ENCODE peak calls at places on chromosomes 6 and 20, in eight cellular contexts. K, A, G, Y, Z, M, Q and U are unnamed samples.

GRCh38 chr20:911882-912600 is 4.1 kb downstream of the ANGPT4 start:
- DNase-seq in K (no peak), A (no peak), G (no peak), Y (no peak), Z (no peak), M (no peak), Q (no peak), U (no peak)

GRCh38 chr20:43507150-43508080 is at the start of gene L3MBTL1:
- DNase-seq in K (peak), A (no peak), G (peak), Y (no peak), Z (peak), M (no peak), Q (peak), U (peak)

GRCh38 chr6:14349507-14349906 is 231.9 kb downstream of the CD83 start:
- DNase-seq in K (peak), A (no peak), G (no peak), Y (no peak), Z (no peak), M (no peak), Q (no peak), U (no peak)

GRCh38 chr6:121563286-121563685 is 127.8 kb downstream of the GJA1 start:
- DNase-seq in K (no peak), A (no peak), G (no peak), Y (no peak), Z (no peak), M (no peak), Q (no peak), U (no peak)

GRCh38 chr6:25389501-25389900 is 110.3 kb downstream of the CARMIL1 start:
- DNase-seq in K (peak), A (no peak), G (peak), Y (no peak), Z (peak), M (no peak), Q (no peak), U (peak)

GRCh38 chr6:82220167-82220566 is 27.4 kb downstream of the IBTK start:
- DNase-seq in K (no peak), A (no peak), G (no peak), Y (no peak), Z (no peak), M (no peak), Q (no peak), U (no peak)

GRCh38 chr20:11204926-11205768 is 531.3 kb upstream of the JAG1 start:
- DNase-seq in K (peak), A (peak), G (peak), Y (no peak), Z (peak), M (no peak), Q (no peak), U (no peak)

GRCh38 chr6:158647501-158647900 is 2.4 kb upstream of the SYTL3 start:
- DNase-seq in K (no peak), A (no peak), G (no peak), Y (no peak), Z (no peak), M (no peak), Q (no peak), U (no peak)

GRCh38 chr6:31777667-31778050 is 531 bp upstream of the VWA7 start:
- DNase-seq in K (no peak), A (no peak), G (no peak), Y (no peak), Z (no peak), M (no peak), Q (no peak), U (no peak)

GRCh38 chr20:62391165-62392076 is 4.5 kb downstream of the RPS21 start:
- DNase-seq in K (no peak), A (no peak), G (no peak), Y (no peak), Z (no peak), M (no peak), Q (no peak), U (no peak)

GRCh38 chr6:24583463-24584389 is 62.3 kb downstream of the KIAA0319 start:
- DNase-seq in K (peak), A (peak), G (peak), Y (peak), Z (peak), M (peak), Q (peak), U (peak)

GRCh38 chr6:154509421-154510143 is 903 bp downstream of the CNKSR3 start:
- DNase-seq in K (peak), A (no peak), G (peak), Y (no peak), Z (peak), M (no peak), Q (peak), U (no peak)

GRCh38 chr6:119524410-119524809 is 174.8 kb upstream of the MAN1A1 start:
- DNase-seq in K (no peak), A (no peak), G (no peak), Y (no peak), Z (no peak), M (no peak), Q (no peak), U (no peak)

GRCh38 chr6:107670792-107671199 is 153.3 kb downstream of the SCML4 start:
- DNase-seq in K (peak), A (no peak), G (peak), Y (no peak), Z (peak), M (no peak), Q (no peak), U (peak)

GRCh38 chr6:43682724-43683429 is 4.7 kb downstream of the MRPS18A start:
- DNase-seq in K (no peak), A (no peak), G (no peak), Y (no peak), Z (no peak), M (no peak), Q (no peak), U (no peak)

GRCh38 chr20:58192567-58192966 is 35.9 kb downstream of the ANKRD60 start:
- DNase-seq in K (no peak), A (no peak), G (no peak), Y (peak), Z (no peak), M (no peak), Q (no peak), U (no peak)

GRCh38 chr6:45031601-45032000 is 296.5 kb upstream of the RUNX2 start:
- DNase-seq in K (no peak), A (no peak), G (no peak), Y (no peak), Z (no peak), M (no peak), Q (no peak), U (no peak)

GRCh38 chr6:41053056-41053455 is at the start of gene APOBEC2:
- DNase-seq in K (peak), A (no peak), G (no peak), Y (no peak), Z (no peak), M (no peak), Q (no peak), U (no peak)

GRCh38 chr20:44780226-44780625 is 30.1 kb downstream of the RIMS4 start:
- DNase-seq in K (peak), A (peak), G (peak), Y (peak), Z (peak), M (no peak), Q (no peak), U (peak)

GRCh38 chr20:12896180-12896579 is 112.6 kb upstream of the SPTLC3 start:
- DNase-seq in K (no peak), A (no peak), G (no peak), Y (no peak), Z (no peak), M (no peak), Q (no peak), U (no peak)

GRCh38 chr6:125598422-125598821 is 151.0 kb upstream of the HEY2 start:
- DNase-seq in K (peak), A (no peak), G (peak), Y (no peak), Z (peak), M (no peak), Q (peak), U (peak)

GRCh38 chr6:73728548-73729205 is 32.7 kb downstream of the CD109 start:
- DNase-seq in K (no peak), A (no peak), G (no peak), Y (no peak), Z (no peak), M (no peak), Q (no peak), U (no peak)

GRCh38 chr6:155041781-155042279 is 46.7 kb downstream of the TIAM2 start:
- DNase-seq in K (peak), A (no peak), G (no peak), Y (no peak), Z (no peak), M (no peak), Q (no peak), U (no peak)

GRCh38 chr6:41451039-41451438 is 95.1 kb upstream of the FOXP4 start:
- DNase-seq in K (no peak), A (no peak), G (no peak), Y (no peak), Z (no peak), M (no peak), Q (no peak), U (no peak)

GRCh38 chr6:46923476-46923875 is 1.7 kb upstream of the ADGRF5 start:
- DNase-seq in K (no peak), A (no peak), G (no peak), Y (no peak), Z (no peak), M (no peak), Q (no peak), U (no peak)

GRCh38 chr20:46356195-46357029 is 48.1 kb upstream of the CDH22 start:
- DNase-seq in K (no peak), A (no peak), G (no peak), Y (no peak), Z (no peak), M (no peak), Q (no peak), U (no peak)

GRCh38 chr6:70415247-70415646 is 1.9 kb downstream of the FAM135A start:
- DNase-seq in K (no peak), A (no peak), G (no peak), Y (no peak), Z (no peak), M (no peak), Q (no peak), U (no peak)

GRCh38 chr20:59458645-59459044 is 145.7 kb upstream of the PHACTR3 start:
- DNase-seq in K (no peak), A (no peak), G (no peak), Y (no peak), Z (no peak), M (no peak), Q (no peak), U (no peak)

GRCh38 chr6:16762547-16763477 is 1.6 kb upstream of the ATXN1 start:
- DNase-seq in K (peak), A (peak), G (peak), Y (peak), Z (peak), M (peak), Q (peak), U (peak)

GRCh38 chr6:15299430-15300131 is 53.7 kb downstream of the JARID2 start:
- DNase-seq in K (peak), A (no peak), G (peak), Y (no peak), Z (peak), M (peak), Q (no peak), U (peak)

GRCh38 chr6:10256113-10256690 is 158.7 kb downstream of the TFAP2A start:
- DNase-seq in K (no peak), A (no peak), G (peak), Y (no peak), Z (no peak), M (no peak), Q (no peak), U (no peak)

GRCh38 chr6:156347251-156348049 is 429.7 kb upstream of the ARID1B start:
- DNase-seq in K (no peak), A (no peak), G (no peak), Y (no peak), Z (no peak), M (no peak), Q (no peak), U (no peak)

GRCh38 chr6:87574237-87574636 is 15.6 kb downstream of the RARS2 start:
- DNase-seq in K (no peak), A (no peak), G (no peak), Y (no peak), Z (no peak), M (no peak), Q (no peak), U (no peak)